ENCODE peak calls at places on chromosomes 3 and 15, in eight cellular contexts. Y, S, X, M, G, J, O and Z are unnamed samples.
A peak's percentile ranks its signal among the peaks of the same experiment; 100 is the strongest.

GRCh38 chr3:43394071-43394501 is 107.7 kb downstream of the SNRK start:
- DNase-seq in Y (no peak), G (peak; percentile 36), M (peak; percentile 85), X (no peak), J (peak; percentile 52), O (no peak), S (no peak), Z (no peak)

GRCh38 chr15:100457201-100457600 is 71.5 kb downstream of the CERS3 start:
- DNase-seq in X (no peak), S (no peak), J (no peak), G (no peak), Y (no peak), M (no peak), O (no peak), Z (no peak)

GRCh38 chr15:50262533-50262932 is 3.0 kb downstream of the HDC start:
- DNase-seq in J (no peak), X (peak; percentile 72), O (no peak), G (no peak), M (no peak), Y (peak; percentile 51), S (no peak), Z (no peak)

GRCh38 chr3:27827041-27827440 is 104.9 kb upstream of the EOMES start:
- DNase-seq in Y (no peak), J (no peak), M (no peak), O (no peak), G (no peak), X (no peak), S (no peak), Z (no peak)

GRCh38 chr3:127351775-127352350 is 64.0 kb upstream of the PRR20G start:
- DNase-seq in S (no peak), X (no peak), Y (no peak), O (no peak), G (no peak), J (no peak), M (no peak), Z (no peak)

GRCh38 chr15:83282859-83283812 is 1.3 kb downstream of the BNC1 start:
- DNase-seq in Y (no peak), S (no peak), X (no peak), O (no peak), M (no peak), G (no peak), J (no peak), Z (no peak)

GRCh38 chr15:51180009-51180408 is 85.3 kb upstream of the TNFAIP8L3 start:
- DNase-seq in O (no peak), J (no peak), M (no peak), S (no peak), Y (no peak), X (peak; percentile 20), G (no peak), Z (no peak)

GRCh38 chr3:150454622-150455021 is 46.5 kb downstream of the TSC22D2 start:
- DNase-seq in S (no peak), G (no peak), X (no peak), J (no peak), Y (no peak), M (no peak), O (no peak), Z (no peak)

GRCh38 chr3:115186351-115187148 is 39.5 kb upstream of the ZBTB20 start:
- DNase-seq in X (no peak), Y (no peak), M (no peak), O (no peak), J (no peak), S (no peak), G (no peak), Z (no peak)

GRCh38 chr3:184769771-184770170 is 42.2 kb upstream of the VPS8 start:
- DNase-seq in M (no peak), G (no peak), J (no peak), S (no peak), O (no peak), X (no peak), Y (no peak), Z (no peak)

GRCh38 chr3:13595001-13595421 is 46.1 kb downstream of the FBLN2 start:
- DNase-seq in M (no peak), S (no peak), J (no peak), G (no peak), O (no peak), X (no peak), Y (no peak), Z (no peak)

GRCh38 chr3:68740087-68740486 is 192.3 kb downstream of the TAFA4 start:
- DNase-seq in S (no peak), Y (no peak), M (no peak), O (no peak), X (no peak), G (no peak), J (no peak), Z (no peak)

GRCh38 chr3:30078736-30079135 is 527.7 kb upstream of the TGFBR2 start:
- DNase-seq in X (no peak), M (no peak), Y (peak; percentile 47), J (no peak), O (no peak), G (no peak), S (no peak), Z (no peak)

GRCh38 chr3:187210555-187211327 is 13.5 kb downstream of the RTP1 start:
- DNase-seq in X (no peak), M (no peak), J (no peak), S (no peak), G (no peak), Y (no peak), O (peak; percentile 41), Z (peak; percentile 56)

GRCh38 chr15:63191895-63192603 is 2.6 kb downstream of the RAB8B start:
- DNase-seq in Y (peak; percentile 73), M (no peak), O (no peak), G (no peak), X (peak; percentile 57), J (no peak), S (no peak), Z (no peak)

GRCh38 chr3:18771931-18772330 is 346.8 kb upstream of the SATB1 start:
- DNase-seq in G (no peak), S (no peak), Y (no peak), X (no peak), M (no peak), O (no peak), J (no peak), Z (no peak)

GRCh38 chr3:9047465-9048346 is 84.4 kb upstream of the RAD18 start:
- DNase-seq in G (no peak), X (no peak), Y (no peak), S (no peak), O (no peak), J (no peak), M (no peak), Z (no peak)

GRCh38 chr15:45827275-45827674 is 192.4 kb downstream of the SQOR start:
- DNase-seq in G (no peak), J (no peak), S (no peak), X (no peak), Y (no peak), M (no peak), O (no peak), Z (no peak)

GRCh38 chr3:100041328-100041749 is 73.0 kb downstream of the FILIP1L start:
- DNase-seq in S (no peak), X (no peak), G (no peak), O (no peak), J (no peak), M (no peak), Y (no peak), Z (no peak)
- TF ChIP-seq POLR2A in S (no peak), X (no peak), G (no peak), O (no peak), J (no peak), M (no peak), Y (no peak), Z (no peak)

GRCh38 chr15:41332788-41333527 is at the start of gene NUSAP1:
- DNase-seq in G (no peak), O (no peak), J (no peak), M (no peak), S (peak; percentile 25), Y (no peak), X (peak; percentile 78), Z (no peak)

GRCh38 chr15:41336549-41336948 is 3.9 kb downstream of the NUSAP1 start:
- DNase-seq in X (no peak), M (no peak), Y (no peak), G (no peak), S (no peak), J (no peak), O (no peak), Z (no peak)

GRCh38 chr15:41331281-41331680 is 1.1 kb downstream of the OIP5 start:
- DNase-seq in G (no peak), M (no peak), J (no peak), S (no peak), Y (no peak), X (no peak), O (no peak), Z (no peak)

GRCh38 chr15:41334293-41335120 is 1.8 kb downstream of the NUSAP1 start:
- DNase-seq in M (no peak), G (no peak), S (no peak), J (no peak), Y (no peak), O (no peak), X (peak; percentile 22), Z (no peak)

GRCh38 chr15:41331833-41332787 is at the start of gene OIP5:
- DNase-seq in O (peak; percentile 98), Y (peak; percentile 99), X (peak; percentile 100), J (peak; percentile 99), S (peak; percentile 95), M (peak; percentile 99), G (peak; percentile 92), Z (peak; percentile 96)
- TF ChIP-seq POLR2A in O (no peak), Y (no peak), X (peak; percentile 78), J (no peak), S (peak; percentile 89), M (no peak), G (no peak), Z (peak; percentile 98)

DNA sequence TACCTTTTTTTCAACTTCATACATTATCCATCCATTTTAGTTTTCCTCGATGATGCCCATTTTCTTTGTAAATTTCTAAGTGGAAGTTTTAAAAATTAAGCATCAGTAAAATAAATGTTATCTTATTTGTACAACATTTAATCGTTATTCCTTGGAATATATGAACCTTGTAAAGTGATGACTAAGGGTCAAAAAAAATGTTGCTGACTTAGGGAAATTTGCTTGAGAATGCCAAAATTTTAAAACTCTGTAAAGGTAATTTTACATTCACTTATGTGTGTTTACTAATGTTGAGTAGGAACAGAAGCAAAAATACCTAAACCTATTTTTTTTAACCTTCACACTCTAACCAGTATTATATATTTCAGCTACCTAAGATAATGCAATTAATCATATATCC is 917.1 kb downstream of the VGLL3 start:
- DNase-seq in S (no peak), Y (no peak), J (no peak), M (no peak), G (no peak), O (no peak), X (no peak), Z (no peak)
- TF ChIP-seq POLR2A in S (no peak), Y (no peak), J (no peak), M (no peak), G (no peak), O (no peak), X (no peak), Z (no peak)

DNA sequence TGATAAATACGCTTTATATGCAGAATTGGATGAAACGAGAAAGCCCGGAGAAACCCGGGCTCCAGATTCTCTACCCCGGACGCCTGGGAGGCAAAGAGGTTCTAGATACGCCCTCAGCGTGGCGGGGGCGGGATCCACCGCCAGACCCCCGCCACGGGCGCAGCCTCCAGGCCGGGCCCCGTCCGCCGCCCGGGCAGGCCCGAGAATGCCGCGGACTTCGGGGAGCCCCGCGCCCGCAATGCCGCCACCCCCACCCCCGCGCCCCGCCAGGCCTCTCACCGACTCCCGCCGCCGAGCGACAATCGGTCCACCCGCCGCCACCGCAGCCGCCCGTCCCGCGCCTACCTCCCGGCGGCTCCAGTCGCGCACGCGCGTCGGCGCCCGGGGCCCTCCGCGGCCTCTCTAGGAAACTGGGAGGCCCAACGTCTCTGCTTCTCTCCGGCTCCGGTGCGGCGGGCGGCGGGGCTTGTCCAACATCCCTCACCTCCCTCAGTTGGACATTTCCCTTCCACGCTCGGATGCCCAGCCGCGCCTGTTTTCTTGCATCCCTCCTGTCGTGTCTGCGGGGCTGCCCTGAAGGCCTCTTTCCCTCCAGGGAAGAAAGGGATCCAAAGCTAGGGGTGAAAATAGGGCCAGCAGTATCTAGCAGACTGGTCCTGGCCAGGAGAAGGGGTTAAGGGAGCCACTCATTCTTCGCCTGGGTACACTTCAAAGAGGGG is at the start of gene ZNF445:
- DNase-seq in J (peak; percentile 87), Y (peak; percentile 88), O (peak; percentile 26), S (peak; percentile 75), X (peak; percentile 85), M (peak; percentile 94), G (peak; percentile 39), Z (peak; percentile 74)
- TF ChIP-seq POLR2A in J (no peak), Y (no peak), O (no peak), S (peak; percentile 37), X (peak; percentile 66), M (no peak), G (no peak), Z (peak; percentile 69)